ENCODE peak calls at places on chromosomes 12 and 14, in ten cellular contexts. L is GM23248, S is heart left ventricle, D is RWPE2, Y is ovary, M is AG04450, I is psoas muscle, W is cardiac muscle cell, B is pancreas, Z is spleen. U is an unnamed sample.

GRCh38 chr14:58055497-58055896 is 96.5 kb downstream of the ARMH4 start:
- DNase-seq in I (no peak), Z (no peak), B (no peak), Y (no peak), W (no peak), M (no peak), D (no peak), L (peak; percentile 22), S (no peak), U (no peak)

GRCh38 chr14:102868956-102869531 is 53.4 kb upstream of the AMN start:
- DNase-seq in M (no peak), I (no peak), W (no peak), B (no peak), D (no peak), S (no peak), Y (no peak), Z (no peak), L (no peak), U (no peak)

GRCh38 chr12:30797689-30798088 is 42.9 kb upstream of the CAPRIN2 start:
- DNase-seq in S (no peak), W (no peak), M (no peak), B (no peak), L (peak; percentile 14), D (no peak), Y (no peak), Z (no peak), I (no peak), U (no peak)

GRCh38 chr12:128909653-128910052 is 56.4 kb downstream of the GLT1D1 start:
- DNase-seq in M (no peak), Y (no peak), B (no peak), Z (no peak), W (no peak), I (no peak), L (no peak), S (no peak), D (no peak), U (no peak)

GRCh38 chr14:75711796-75712211 is 50.8 kb downstream of the TTLL5 start:
- DNase-seq in B (peak; percentile 87), W (peak; percentile 84), M (peak; percentile 34), L (peak; percentile 96), D (peak; percentile 90), S (peak; percentile 74), Y (peak; percentile 44), Z (no peak), I (peak; percentile 90), U (no peak)

GRCh38 chr14:29262979-29263378 is 496.4 kb downstream of the FOXG1 start:
- DNase-seq in Y (no peak), D (no peak), I (no peak), B (no peak), W (peak; percentile 12), S (no peak), L (peak; percentile 32), M (no peak), Z (no peak), U (no peak)

GRCh38 chr14:39592390-39592789 is 160.2 kb upstream of the FBXO33 start:
- DNase-seq in Y (no peak), B (no peak), M (no peak), W (no peak), I (no peak), L (no peak), Z (no peak), S (no peak), D (no peak), U (no peak)

GRCh38 chr12:111183094-111183493 is 185.8 kb downstream of the PHETA1 start:
- DNase-seq in S (no peak), M (no peak), Y (no peak), D (no peak), B (no peak), Z (no peak), L (no peak), W (no peak), I (no peak), U (no peak)

GRCh38 chr14:99731536-99732435 is 47.7 kb downstream of the CYP46A1 start:
- DNase-seq in L (no peak), W (no peak), D (peak; percentile 72), Z (peak; percentile 73), I (no peak), S (peak; percentile 38), B (peak; percentile 75), M (no peak), Y (peak; percentile 75), U (no peak)

GRCh38 chr14:99728231-99728920 is 44.3 kb downstream of the CYP46A1 start:
- DNase-seq in D (peak; percentile 66), I (no peak), L (no peak), W (no peak), S (peak; percentile 22), M (no peak), Z (peak; percentile 62), B (peak; percentile 5), Y (peak; percentile 6), U (no peak)

GRCh38 chr14:99730876-99731351 is 46.8 kb downstream of the CYP46A1 start:
- DNase-seq in S (peak; percentile 29), D (peak; percentile 71), W (no peak), I (peak; percentile 36), B (peak; percentile 16), Z (peak; percentile 50), Y (peak; percentile 19), M (no peak), L (no peak), U (no peak)

GRCh38 chr14:99728981-99729451 is 44.9 kb downstream of the CYP46A1 start:
- DNase-seq in D (peak; percentile 41), L (no peak), W (no peak), Y (peak; percentile 5), S (no peak), I (no peak), Z (peak; percentile 48), B (peak; percentile 6), M (no peak), U (no peak)

GRCh38 chr14:99729991-99730875 is 46.1 kb downstream of the CYP46A1 start:
- DNase-seq in W (no peak), I (peak; percentile 84), M (no peak), L (peak; percentile 66), B (peak; percentile 81), Y (peak; percentile 49), D (peak; percentile 61), Z (peak; percentile 86), S (peak; percentile 70), U (no peak)
- H3K27ac ChIP-seq in W (no peak overlapping the region), I (no peak overlapping the region), M (no peak overlapping the region), L (no peak overlapping the region), B (no peak overlapping the region), Y (no peak overlapping the region), D (no peak overlapping the region), Z (no peak overlapping the region), S (no peak overlapping the region), U (no peak overlapping the region)

DNA sequence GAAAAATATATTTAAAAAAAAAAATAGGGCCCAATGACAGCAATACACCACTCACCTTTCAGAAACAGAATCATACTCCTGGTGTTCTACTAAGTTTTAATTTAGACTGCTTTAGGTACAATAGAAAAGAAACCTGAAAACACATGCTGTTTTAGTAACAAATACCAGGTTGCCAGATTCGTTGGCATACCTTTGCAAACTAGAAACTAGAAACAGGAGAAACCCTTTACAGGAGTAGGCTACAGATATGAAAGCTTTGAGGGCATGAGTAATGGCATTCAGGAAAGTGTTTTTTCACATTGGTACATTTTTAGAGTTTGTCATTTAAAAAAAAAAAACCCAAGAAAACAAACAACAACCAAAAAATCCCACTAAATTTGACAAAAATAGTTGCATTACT is 4.1 kb downstream of the SIX1 start:
- DNase-seq in S (no peak), I (no peak), B (no peak), Y (no peak), L (peak; percentile 37), W (no peak), M (no peak), D (no peak), Z (no peak), U (no peak)
- H3K4me3 ChIP-seq in S (no peak overlapping the region), I (peak overlapping the region; percentile 91), B (no peak overlapping the region), Y (no peak overlapping the region), L (peak overlapping the region; percentile 78), W (no peak overlapping the region), M (peak overlapping the region; percentile 88), D (no peak overlapping the region), Z (no peak overlapping the region), U (no peak overlapping the region)

DNA sequence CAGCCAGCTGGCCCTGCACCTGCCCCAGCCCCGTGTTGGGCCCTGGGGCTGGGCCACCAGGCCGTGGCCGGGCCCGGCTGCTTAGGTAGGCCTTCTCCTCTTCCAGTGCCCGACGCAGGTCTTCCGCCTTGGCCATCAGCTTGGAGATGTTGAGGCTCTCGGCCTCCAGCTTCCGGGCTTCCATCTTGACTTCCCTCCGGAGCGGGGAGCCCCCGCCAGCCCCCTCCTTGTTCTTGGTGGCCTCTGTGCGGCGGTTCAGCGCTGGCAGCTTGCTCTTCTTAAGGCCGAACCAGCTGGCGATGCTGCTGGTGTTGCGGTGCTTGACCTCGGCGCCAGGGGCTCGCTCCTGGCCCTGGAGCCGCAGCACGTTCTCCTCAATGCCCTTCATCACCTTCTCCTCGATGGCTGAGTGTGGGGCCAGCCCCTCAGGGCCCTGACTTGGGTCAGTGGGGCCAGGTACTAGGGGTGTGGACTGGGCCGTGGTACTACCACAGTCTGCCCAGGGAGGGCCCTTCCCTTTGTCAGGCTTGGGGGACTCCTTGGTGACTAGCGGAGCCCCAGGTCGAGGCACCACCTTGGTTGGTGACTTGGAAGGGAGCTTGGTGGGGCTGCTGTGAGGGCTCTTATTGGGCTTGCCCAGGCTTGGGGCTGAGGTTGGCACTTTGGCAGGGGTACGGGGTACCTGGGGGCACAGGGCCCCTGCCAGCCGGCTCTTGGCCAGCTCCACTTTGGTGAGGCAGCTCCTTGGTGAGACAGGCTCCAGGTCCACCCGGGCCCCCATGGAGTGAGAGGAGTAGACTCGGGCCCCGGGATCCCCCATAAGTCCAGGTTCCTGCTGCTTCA is 33.2 kb downstream of the NCKAP5L start:
- DNase-seq in I (peak; percentile 51), Z (peak; percentile 66), S (no peak), M (no peak), W (no peak), B (no peak), Y (no peak), D (no peak), L (no peak), U (no peak)
- H3K27ac ChIP-seq in I (no peak overlapping the region), Z (no peak overlapping the region), S (no peak overlapping the region), M (no peak overlapping the region), W (no peak overlapping the region), B (no peak overlapping the region), Y (no peak overlapping the region), D (no peak overlapping the region), L (no peak overlapping the region), U (no peak overlapping the region)

GRCh38 chr14:60732840-60733483 is 1.6 kb upstream of the MNAT1 start:
- DNase-seq in D (no peak), I (no peak), M (no peak), S (no peak), W (no peak), Z (no peak), B (no peak), L (no peak), Y (no peak), U (no peak)

GRCh38 chr14:60738843-60739508 is 4.4 kb downstream of the MNAT1 start:
- DNase-seq in Z (no peak), D (no peak), I (no peak), M (no peak), W (no peak), S (no peak), L (no peak), B (no peak), Y (peak; percentile 23), U (no peak)

GRCh38 chr14:60734465-60735242 is at the start of gene MNAT1:
- DNase-seq in I (peak; percentile 87), L (peak; percentile 90), M (peak; percentile 68), D (peak; percentile 86), S (peak; percentile 76), Y (peak; percentile 69), B (peak; percentile 78), W (peak; percentile 91), Z (peak; percentile 92), U (peak; percentile 36)

DNA sequence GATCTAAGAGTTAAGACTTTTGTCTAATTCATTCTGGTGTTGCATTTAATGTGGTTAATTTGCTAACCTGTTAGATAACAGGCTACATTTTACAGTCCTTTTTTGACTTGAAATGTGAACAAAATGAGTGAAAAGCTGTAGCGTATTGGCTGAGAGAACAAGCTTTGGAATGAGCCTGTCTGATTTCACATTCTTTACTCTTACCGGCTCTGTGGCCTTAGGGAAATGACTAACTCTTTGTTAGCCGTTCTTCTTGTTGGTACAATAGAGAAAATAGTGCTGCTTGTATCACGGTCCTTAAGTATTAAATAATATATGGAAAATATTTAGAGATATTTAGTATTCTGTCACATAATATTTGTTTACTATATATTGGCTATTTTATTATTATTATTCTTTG is 1.9 kb downstream of the MNAT1 start:
- DNase-seq in L (peak; percentile 88), I (no peak), M (no peak), Y (no peak), Z (no peak), B (no peak), S (no peak), W (peak; percentile 68), D (no peak), U (no peak)
- H3K4me3 ChIP-seq in L (peak overlapping the region; percentile 99), I (peak overlapping the region; percentile 93), M (peak overlapping the region; percentile 91), Y (no peak overlapping the region), Z (no peak overlapping the region), B (no peak overlapping the region), S (peak overlapping the region; percentile 15), W (peak overlapping the region; percentile 86), D (peak overlapping the region; percentile 74), U (no peak overlapping the region)

U was measured in effector memory CD4-positive, alpha-beta T cell.